ENCODE peak calls at places on chromosomes 11 and 22, in five cellular contexts. One of them, this sample, is unnamed.

GRCh38 chr11:433111-433510 is 8.7 kb downstream of the ANO9 start:
- DNase-seq in H54: no peak
- DNase-seq in CD8-positive, alpha-beta memory T cell: no peak
- DNase-seq in EH: no peak
- DNase-seq in NCI-H748 treated with DMSO at 0.1 percent for 48 hours: no peak
- DNase-seq in this sample: no peak

GRCh38 chr11:18853086-18853720 is 61.6 kb upstream of the PTPN5 start:
- DNase-seq in EH: peak
- DNase-seq in NCI-H748 treated with DMSO at 0.1 percent for 48 hours: peak
- DNase-seq in CD8-positive, alpha-beta memory T cell: no peak
- DNase-seq in H54: no peak
- DNase-seq in this sample: no peak

GRCh38 chr22:46072981-46073682 is 77.2 kb upstream of the PPARA start:
- DNase-seq in H54: no peak
- DNase-seq in NCI-H748 treated with DMSO at 0.1 percent for 48 hours: no peak
- DNase-seq in EH: peak
- DNase-seq in CD8-positive, alpha-beta memory T cell: no peak
- DNase-seq in this sample: no peak

GRCh38 chr11:76841923-76842452 is 18.7 kb upstream of the ACER3 start:
- DNase-seq in NCI-H748 treated with DMSO at 0.1 percent for 48 hours: no peak
- DNase-seq in H54: no peak
- DNase-seq in EH: no peak
- DNase-seq in CD8-positive, alpha-beta memory T cell: no peak
- DNase-seq in this sample: no peak

GRCh38 chr11:118789501-118790356 is 1.2 kb downstream of the DDX6 start:
- DNase-seq in EH: peak
- DNase-seq in NCI-H748 treated with DMSO at 0.1 percent for 48 hours: no peak
- DNase-seq in H54: no peak
- DNase-seq in CD8-positive, alpha-beta memory T cell: peak
- DNase-seq in this sample: no peak

GRCh38 chr11:101224221-101224620 is 94.6 kb upstream of the PGR start:
- DNase-seq in NCI-H748 treated with DMSO at 0.1 percent for 48 hours: no peak
- DNase-seq in EH: no peak
- DNase-seq in H54: no peak
- DNase-seq in CD8-positive, alpha-beta memory T cell: no peak
- DNase-seq in this sample: no peak

GRCh38 chr11:342328-342727 is 21.7 kb upstream of the IFITM3 start:
- DNase-seq in NCI-H748 treated with DMSO at 0.1 percent for 48 hours: no peak
- DNase-seq in EH: no peak
- DNase-seq in H54: no peak
- DNase-seq in CD8-positive, alpha-beta memory T cell: no peak
- DNase-seq in this sample: no peak

GRCh38 chr11:36098046-36098445 is 154.2 kb downstream of the LDLRAD3 start:
- DNase-seq in EH: no peak
- DNase-seq in CD8-positive, alpha-beta memory T cell: no peak
- DNase-seq in H54: no peak
- DNase-seq in NCI-H748 treated with DMSO at 0.1 percent for 48 hours: no peak
- DNase-seq in this sample: no peak

GRCh38 chr22:29009148-29009547 is 52.5 kb downstream of the C22orf31 start:
- DNase-seq in H54: no peak
- DNase-seq in NCI-H748 treated with DMSO at 0.1 percent for 48 hours: no peak
- DNase-seq in EH: no peak
- DNase-seq in CD8-positive, alpha-beta memory T cell: no peak
- DNase-seq in this sample: no peak

GRCh38 chr22:32803020-32803758 is 1.7 kb downstream of the TIMP3 start:
- DNase-seq in NCI-H748 treated with DMSO at 0.1 percent for 48 hours: no peak
- DNase-seq in CD8-positive, alpha-beta memory T cell: no peak
- DNase-seq in EH: peak
- DNase-seq in H54: peak
- DNase-seq in this sample: no peak

GRCh38 chr22:37260396-37260795 is 16.3 kb upstream of the RAC2 start:
- DNase-seq in CD8-positive, alpha-beta memory T cell: no peak
- DNase-seq in NCI-H748 treated with DMSO at 0.1 percent for 48 hours: no peak
- DNase-seq in H54: no peak
- DNase-seq in EH: no peak
- DNase-seq in this sample: no peak

GRCh38 chr11:5508605-5509004 is 1.2 kb downstream of the UBQLN3 start:
- DNase-seq in NCI-H748 treated with DMSO at 0.1 percent for 48 hours: no peak
- DNase-seq in H54: no peak
- DNase-seq in CD8-positive, alpha-beta memory T cell: no peak
- DNase-seq in EH: no peak
- DNase-seq in this sample: no peak

GRCh38 chr22:30578481-30578880 is 4.0 kb upstream of the GAL3ST1 start:
- DNase-seq in EH: no peak
- DNase-seq in H54: no peak
- DNase-seq in CD8-positive, alpha-beta memory T cell: no peak
- DNase-seq in NCI-H748 treated with DMSO at 0.1 percent for 48 hours: no peak
- DNase-seq in this sample: no peak

GRCh38 chr11:104175769-104176168 is 11.8 kb upstream of the PDGFD start:
- DNase-seq in EH: no peak
- DNase-seq in CD8-positive, alpha-beta memory T cell: no peak
- DNase-seq in H54: no peak
- DNase-seq in NCI-H748 treated with DMSO at 0.1 percent for 48 hours: no peak
- DNase-seq in this sample: no peak

GRCh38 chr11:122115520-122116343 is at the start of gene BLID:
- DNase-seq in CD8-positive, alpha-beta memory T cell: no peak
- DNase-seq in H54: no peak
- DNase-seq in EH: peak
- DNase-seq in NCI-H748 treated with DMSO at 0.1 percent for 48 hours: no peak
- DNase-seq in this sample: no peak

GRCh38 chr11:55826919-55827318 is at the start of gene OR5L2:
- DNase-seq in NCI-H748 treated with DMSO at 0.1 percent for 48 hours: no peak
- DNase-seq in EH: no peak
- DNase-seq in H54: no peak
- DNase-seq in CD8-positive, alpha-beta memory T cell: no peak
- DNase-seq in this sample: no peak

This sample was measured in CD4-positive, alpha-beta T cell.